ENCODE peak calls at places on chromosomes 4 and X, in seven cellular contexts. J is ovary, K is tibial nerve, T is left lung, Z is cardiac muscle cell, D is transverse colon, U is pancreas. G is an unnamed sample. For H3K27me3, the result is how much of the 10 kb centered on the place peaks cover.

GRCh38 chr4:8215001-8215427 is 15.9 kb downstream of the SH3TC1 start:
- DNase-seq in J (peak), T (peak), U (peak), D (no peak), Z (peak), K (no peak), G (no peak)

GRCh38 chr4:166259081-166259480 is 386.0 kb downstream of the TLL1 start:
- DNase-seq in U (no peak), J (no peak), K (no peak), Z (no peak), D (no peak), T (no peak), G (no peak)

GRCh38 chrX:12988797-12989196 is 13.9 kb downstream of the TMSB4X start:
- DNase-seq in J (no peak), T (no peak), K (no peak), U (peak), Z (no peak), D (no peak), G (no peak)

GRCh38 chr4:87896020-87896621 is 63.4 kb downstream of the MEPE start:
- DNase-seq in K (no peak), D (no peak), J (no peak), U (no peak), Z (no peak), T (no peak), G (peak)

GRCh38 chrX:150063138-150063518 is 124.8 kb upstream of the EOLA2 start:
- DNase-seq in U (no peak), Z (no peak), T (no peak), J (no peak), D (no peak), K (no peak), G (no peak)

GRCh38 chr4:8694651-8695151 is 102.1 kb downstream of the CPZ start:
- DNase-seq in D (peak), J (no peak), Z (no peak), K (no peak), T (no peak), U (no peak), G (no peak)

GRCh38 chr4:87734936-87735335 is 64.4 kb upstream of the IBSP start:
- DNase-seq in T (no peak), U (no peak), Z (no peak), D (no peak), K (no peak), J (no peak), G (no peak)

GRCh38 chr4:185721949-185722316 is 90.1 kb downstream of the SORBS2 start:
- DNase-seq in J (no peak), T (no peak), Z (no peak), D (no peak), K (no peak), U (no peak), G (no peak)

GRCh38 chr4:140637836-140638235 is 69.1 kb upstream of the UCP1 start:
- DNase-seq in K (no peak), T (no peak), Z (peak), D (peak), J (no peak), U (no peak), G (no peak)

GRCh38 chr4:140790765-140791164 is 34.6 kb upstream of the TBC1D9 start:
- DNase-seq in D (peak), T (no peak), U (no peak), K (no peak), J (no peak), Z (no peak), G (no peak)

GRCh38 chr4:7647932-7648812 is 213.4 kb upstream of the PSAPL1 start:
- DNase-seq in K (no peak), J (no peak), T (peak), U (no peak), Z (no peak), D (no peak), G (peak)

GRCh38 chr4:100898844-100899243 is 381.0 kb upstream of the EMCN start:
- DNase-seq in D (no peak), T (no peak), Z (no peak), J (no peak), U (no peak), K (no peak), G (no peak)

GRCh38 chr4:42366959-42367358 is 30.3 kb upstream of the SHISA3 start:
- DNase-seq in T (no peak), K (no peak), D (no peak), Z (no peak), J (no peak), U (no peak), G (no peak)

GRCh38 chrX:40552768-40553167 is 28.0 kb upstream of the ATP6AP2 start:
- DNase-seq in J (no peak), D (no peak), T (no peak), U (no peak), K (no peak), Z (no peak), G (no peak)

GRCh38 chrX:71128166-71128833 is 9.9 kb downstream of the MED12 start:
- DNase-seq in K (no peak), J (no peak), D (no peak), U (no peak), Z (no peak), T (no peak), G (no peak)

GRCh38 chrX:119784747-119785446 is 6.5 kb downstream of the RPL39 start:
- DNase-seq in K (no peak), T (no peak), J (no peak), U (no peak), D (peak), Z (no peak), G (no peak)

GRCh38 chr4:147683172-147683571 is 791 bp downstream of the PRMT9 start:
- DNase-seq in K (no peak), T (no peak), D (peak), Z (peak), J (no peak), U (no peak), G (no peak)

GRCh38 chrX:69123481-69123880 is 41.8 kb downstream of the PJA1 start:
- DNase-seq in K (no peak), J (no peak), Z (no peak), U (peak), T (no peak), D (no peak), G (no peak)

GRCh38 chr4:140595065-140595464 is 26.3 kb upstream of the UCP1 start:
- DNase-seq in D (peak), J (no peak), K (no peak), T (no peak), Z (peak), U (peak), G (no peak)

GRCh38 chr4:13989496-13989895 is 362.0 kb upstream of the BOD1L1 start:
- DNase-seq in Z (no peak), U (no peak), J (no peak), K (no peak), D (no peak), T (no peak), G (no peak)

GRCh38 chr4:154822775-154823174 is 41.7 kb downstream of the RBM46 start:
- DNase-seq in K (no peak), Z (no peak), D (no peak), T (no peak), J (no peak), U (no peak), G (no peak)

GRCh38 chrX:140157143-140157542 is 191.8 kb upstream of the CXorf66 start:
- DNase-seq in D (no peak), T (no peak), U (no peak), Z (no peak), J (no peak), K (no peak), G (no peak)

GRCh38 chr4:3123201-3123671 is 48.8 kb downstream of the HTT start:
- DNase-seq in K (no peak), J (no peak), D (no peak), U (no peak), T (no peak), Z (no peak), G (no peak)

GRCh38 chr4:155828628-155829027 is 37.4 kb downstream of the ASIC5 start:
- DNase-seq in T (no peak), Z (no peak), U (no peak), J (no peak), D (no peak), K (no peak), G (no peak)

GRCh38 chr4:1872918-1873269 is 1.7 kb downstream of the NSD2 start:
- DNase-seq in T (no peak), Z (no peak), U (no peak), D (no peak), K (no peak), J (no peak), G (no peak)

GRCh38 chrX:51614353-51614752 is 4.4 kb downstream of the CENPVL3 start:
- DNase-seq in J (no peak), D (no peak), U (no peak), K (no peak), Z (peak), T (no peak), G (no peak)

GRCh38 chr4:145271194-145271593 is 90.8 kb upstream of the OTUD4 start:
- DNase-seq in U (no peak), T (no peak), D (no peak), Z (no peak), J (no peak), K (no peak), G (no peak)

GRCh38 chrX:76153221-76153620 is 19.6 kb upstream of the PBDC1 start:
- DNase-seq in K (no peak), J (no peak), U (no peak), D (no peak), Z (no peak), T (no peak), G (no peak)

GRCh38 chrX:50068293-50068568 is 132.6 kb downstream of the AKAP4 start:
- DNase-seq in T (no peak), Z (no peak), K (no peak), U (no peak), J (no peak), D (no peak), G (no peak)

GRCh38 chr4:109815151-109816081 is at the start of gene GAR1:
- DNase-seq in U (peak), J (peak), Z (peak), T (peak), K (peak), D (peak), G (peak)

GRCh38 chr4:47383829-47384427 is 79.6 kb downstream of the COMMD8 start:
- DNase-seq in U (no peak), K (no peak), T (no peak), D (no peak), J (no peak), Z (peak), G (no peak)

GRCh38 chrX:14801136-14801535 is 71.7 kb downstream of the FANCB start:
- DNase-seq in T (no peak), K (no peak), Z (no peak), U (no peak), J (no peak), D (no peak), G (no peak)

GRCh38 chr4:87219648-87220093 is 747 bp downstream of the KLHL8 start:
- DNase-seq in T (peak), J (peak), K (no peak), Z (peak), U (no peak), D (peak), G (peak)

GRCh38 chr4:1767770-1768366 is 25.2 kb upstream of the FGFR3 start:
- DNase-seq in U (peak), D (peak), J (no peak), K (no peak), T (no peak), Z (peak), G (no peak)

GRCh38 chr4:3254302-3255131 is 5.6 kb downstream of the MSANTD1 start:
- DNase-seq in K (peak), T (peak), U (no peak), J (no peak), D (peak), Z (no peak), G (no peak)

GRCh38 chr4:123481034-123481433 is 84.4 kb downstream of the SPRY1 start:
- DNase-seq in K (no peak), U (no peak), J (no peak), Z (peak), T (no peak), D (no peak), G (no peak)

GRCh38 chrX:13673016-13673415 is 15.9 kb upstream of the RAB9A start:
- DNase-seq in D (no peak), K (no peak), J (no peak), Z (no peak), U (no peak), T (no peak), G (no peak)

GRCh38 chrX:19829817-19830216 is 57.6 kb downstream of the SH3KBP1 start:
- DNase-seq in U (no peak), T (no peak), Z (no peak), K (no peak), D (no peak), J (no peak), G (no peak)

GRCh38 chr4:74805601-74806000 is 11.3 kb upstream of the BTC start:
- DNase-seq in K (no peak), J (no peak), D (no peak), U (no peak), Z (no peak), T (no peak), G (no peak)

DNA sequence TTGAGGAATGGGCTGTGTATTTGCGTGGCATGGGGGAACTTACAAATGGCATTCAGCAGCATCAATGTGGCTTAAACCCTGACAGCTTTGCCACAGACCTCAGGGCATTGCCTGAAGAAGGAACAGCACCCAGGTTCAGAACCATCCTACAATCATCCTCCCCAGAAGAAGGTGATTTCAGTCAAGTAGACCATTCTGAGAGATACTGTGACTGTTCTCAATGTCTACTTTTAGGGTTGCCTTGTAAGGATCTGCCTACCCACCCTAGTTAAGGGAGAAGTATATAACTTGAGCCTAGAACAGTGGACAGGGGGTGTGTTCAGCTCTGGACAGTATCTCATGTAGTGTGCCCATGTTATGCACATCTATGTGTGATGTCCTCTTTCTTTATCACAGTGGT is 1.6 kb upstream of the FGF5 start:
- DNase-seq in U (no peak), D (no peak), J (no peak), Z (no peak), T (no peak), K (no peak), G (no peak)
- H3K27me3 ChIP-seq in U (under half), D (half or more), J (under half), Z (half or more), T (half or more), K (under half), G (under half)

DNA sequence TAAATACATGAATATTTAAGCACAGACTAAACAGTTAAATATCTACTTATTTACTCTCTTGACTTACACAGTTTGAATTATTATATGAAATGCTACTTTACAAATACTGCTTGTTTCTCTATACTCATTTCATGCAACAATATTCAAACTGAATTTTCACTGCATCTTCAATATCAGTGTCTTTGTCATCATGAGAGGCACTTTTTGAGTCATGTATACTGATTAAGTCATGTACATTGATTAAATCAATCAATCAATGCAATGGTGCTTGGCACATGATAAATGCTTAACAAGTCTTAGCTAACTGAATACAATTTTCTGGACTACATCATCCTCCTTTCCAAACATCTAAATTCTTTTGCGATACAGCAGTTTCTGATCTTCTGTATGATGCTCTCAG is 67.1 kb downstream of the CHM start:
- DNase-seq in J (no peak), U (no peak), D (no peak), K (no peak), T (no peak), Z (no peak), G (no peak)
- TF ChIP-seq CTCF in J (no peak), U (no peak), D (no peak), K (no peak), T (no peak), Z (no peak), G (no peak)

GRCh38 chrX:129594781-129595180 is 54.7 kb downstream of the OCRL start:
- DNase-seq in J (no peak), Z (no peak), K (no peak), U (no peak), D (no peak), T (no peak), G (no peak)

GRCh38 chrX:129597905-129598304 is 56.9 kb downstream of the APLN start:
- DNase-seq in J (no peak), U (no peak), Z (no peak), T (no peak), K (no peak), D (no peak), G (no peak)

GRCh38 chrX:129593137-129593536 is 53.1 kb downstream of the OCRL start:
- DNase-seq in K (no peak), U (no peak), J (peak), T (no peak), Z (no peak), D (no peak), G (no peak)

GRCh38 chrX:129599499-129599898 is 55.3 kb downstream of the APLN start:
- DNase-seq in J (no peak), D (no peak), T (no peak), Z (no peak), U (no peak), K (no peak), G (no peak)

DNA sequence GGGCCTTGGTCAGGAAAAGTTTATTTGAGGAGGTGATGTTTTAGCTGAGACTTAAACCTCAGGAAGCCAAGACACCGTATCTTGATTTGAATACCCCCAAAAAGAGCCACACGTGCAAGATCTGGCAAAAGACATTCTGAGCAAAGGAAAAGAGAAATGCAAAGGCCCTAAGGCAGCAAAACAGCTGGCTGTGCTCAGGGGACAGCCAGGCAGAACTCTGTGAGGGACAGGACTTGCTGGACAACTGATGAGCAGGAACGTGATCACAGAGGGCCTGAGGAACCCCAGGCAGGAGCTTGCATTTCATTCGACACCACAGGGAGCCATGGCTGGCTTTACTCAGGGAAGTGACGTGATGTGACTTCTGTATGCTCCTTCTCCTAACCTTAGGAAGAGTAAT is 56.0 kb downstream of the OCRL start:
- DNase-seq in J (no peak), D (no peak), T (no peak), U (no peak), K (no peak), Z (no peak), G (no peak)
- H3K27me3 ChIP-seq in J (under half), D (under half), T (under half), U (under half), K (under half), Z (under half), G (under half)

DNA sequence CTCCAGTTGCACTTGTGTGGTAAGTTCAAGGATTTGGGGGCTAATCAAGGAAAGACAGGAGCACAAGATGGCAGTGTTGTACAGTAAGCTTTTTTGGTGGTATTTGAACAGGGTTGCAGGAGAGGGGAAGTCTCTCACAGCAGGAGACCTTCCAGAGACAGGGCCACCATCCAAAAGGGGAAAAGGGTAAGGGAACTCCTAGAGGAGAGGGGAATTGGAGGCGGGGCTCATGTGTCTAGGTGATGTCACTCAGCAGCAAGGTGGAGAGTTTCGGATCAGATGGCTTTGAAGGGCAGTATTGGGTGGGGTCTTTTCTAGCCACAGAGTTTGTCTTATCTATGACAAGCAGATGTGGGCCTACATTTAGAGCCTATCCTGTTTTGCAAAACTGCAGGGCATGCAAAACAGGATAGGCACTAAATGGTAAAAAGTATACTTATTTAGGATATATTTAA is 13.4 kb upstream of the RNF175 start:
- DNase-seq in J (no peak), Z (no peak), T (no peak), D (no peak), K (no peak), U (no peak), G (no peak)
- TF ChIP-seq CTCF in J (no peak), Z (no peak), T (no peak), D (no peak), K (no peak), U (no peak), G (no peak)

GRCh38 chr4:158810487-158811215 is 41.8 kb downstream of the FNIP2 start:
- DNase-seq in U (peak), T (no peak), D (peak), K (no peak), Z (no peak), J (peak), G (peak)
- H3K27me3 ChIP-seq in U (under half), T (under half), D (under half), K (under half), Z (under half), J (under half), G (under half)

DNA sequence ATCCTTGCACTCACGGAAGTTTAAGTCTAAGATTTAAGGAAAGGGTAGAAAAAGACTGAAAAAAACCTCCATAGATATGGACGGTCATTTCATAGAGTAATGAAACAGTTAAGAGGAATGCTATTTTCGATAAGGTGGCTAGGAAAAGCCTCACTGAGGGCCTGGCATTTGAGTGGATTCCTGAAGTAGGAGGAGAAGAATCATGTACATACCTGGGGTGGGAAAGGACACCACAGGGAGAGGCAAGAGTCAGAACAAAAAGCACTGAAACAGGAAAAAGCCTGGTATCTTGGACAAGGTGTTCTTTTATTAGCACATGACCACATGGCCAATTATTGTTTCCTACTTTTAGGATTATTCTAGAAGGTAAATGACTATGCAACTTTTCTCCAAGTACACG is 547.2 kb upstream of the DIPK2B start:
- DNase-seq in K (no peak), J (no peak), Z (no peak), T (no peak), U (no peak), D (no peak), G (no peak)
- TF ChIP-seq CTCF in K (no peak), J (no peak), Z (no peak), T (no peak), U (no peak), D (no peak), G (no peak)

DNA sequence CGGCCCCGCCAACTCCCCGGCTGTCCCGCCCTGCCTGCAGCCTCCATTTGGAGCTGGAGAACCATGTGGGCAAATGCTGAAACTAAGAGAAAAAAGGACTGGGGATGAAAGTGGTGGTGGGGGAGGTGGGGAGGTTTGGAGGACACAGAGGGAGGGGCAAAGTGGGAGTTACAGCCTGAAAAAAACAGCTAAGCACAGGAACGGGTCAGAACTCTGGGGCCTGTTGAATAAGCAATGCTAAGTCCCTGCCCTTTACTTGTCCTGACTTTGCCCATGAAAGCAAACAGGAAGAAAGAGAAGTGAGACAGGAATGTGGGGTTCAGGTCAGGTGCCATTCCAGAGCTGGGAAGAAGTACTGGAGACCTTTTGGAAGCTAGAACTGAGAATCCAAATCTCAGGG is 3.4 kb upstream of the GSX2 start:
- DNase-seq in K (no peak), T (no peak), D (no peak), J (no peak), Z (no peak), U (no peak), G (no peak)
- H3K27me3 ChIP-seq in K (under half), T (half or more), D (half or more), J (under half), Z (half or more), U (under half), G (under half)